ENCODE peak calls at places on chromosomes 6 and 20, in six cellular contexts. T, H, K, S, X and D are unnamed samples.

GRCh38 chr20:35111141-35111888 is 18.7 kb upstream of the TRPC4AP start:
- DNase-seq in T (no peak), H (peak), K (no peak), S (peak), X (no peak), D (peak)

GRCh38 chr20:52204136-52204535 is 12.6 kb upstream of the ZFP64 start:
- DNase-seq in T (no peak), H (no peak), K (no peak), S (no peak), X (no peak), D (no peak)

GRCh38 chr6:6596529-6596928 is 8.0 kb downstream of the LY86 start:
- DNase-seq in T (no peak), H (no peak), K (no peak), S (no peak), X (no peak), D (no peak)

GRCh38 chr6:132764370-132764769 is 6.7 kb upstream of the VNN2 start:
- DNase-seq in T (no peak), H (peak), K (no peak), S (peak), X (peak), D (peak)

GRCh38 chr6:92132446-92132845 is 1286.9 kb downstream of the EPHA7 start:
- DNase-seq in T (no peak), H (no peak), K (no peak), S (no peak), X (no peak), D (no peak)

GRCh38 chr20:47411161-47411560 is 54.7 kb upstream of the ZMYND8 start:
- DNase-seq in T (no peak), H (no peak), K (no peak), S (no peak), X (no peak), D (no peak)

GRCh38 chr20:19974621-19975435 is 42.3 kb upstream of the NAA20 start:
- DNase-seq in T (no peak), H (peak), K (peak), S (peak), X (peak), D (peak)

GRCh38 chr6:38348366-38348765 is 291.4 kb downstream of the BTBD9 start:
- DNase-seq in T (no peak), H (no peak), K (no peak), S (no peak), X (no peak), D (no peak)

GRCh38 chr6:56984374-56984773 is 29.5 kb downstream of the BEND6 start:
- DNase-seq in T (no peak), H (peak), K (no peak), S (peak), X (no peak), D (peak)

GRCh38 chr6:130946076-130946475 is 117.0 kb downstream of the EPB41L2 start:
- DNase-seq in T (no peak), H (peak), K (no peak), S (peak), X (no peak), D (no peak)

GRCh38 chr20:10332656-10333421 is 101.2 kb downstream of the MKKS start:
- DNase-seq in T (no peak), H (no peak), K (no peak), S (peak), X (no peak), D (peak)

GRCh38 chr6:127459231-127459641 is at the start of gene KIAA0408:
- DNase-seq in T (no peak), H (peak), K (peak), S (peak), X (peak), D (peak)

GRCh38 chr20:58149412-58150091 is 78.9 kb downstream of the ANKRD60 start:
- DNase-seq in T (no peak), H (no peak), K (no peak), S (no peak), X (peak), D (no peak)

GRCh38 chr6:37048851-37049734 is 43.6 kb downstream of the FGD2 start:
- DNase-seq in T (peak), H (peak), K (no peak), S (peak), X (no peak), D (peak)

GRCh38 chr20:11671015-11671511 is 246.6 kb upstream of the BTBD3 start:
- DNase-seq in T (no peak), H (no peak), K (no peak), S (no peak), X (no peak), D (no peak)

GRCh38 chr6:36442083-36442670 is 477 bp downstream of the PXT1 start:
- DNase-seq in T (no peak), H (no peak), K (no peak), S (no peak), X (no peak), D (no peak)

GRCh38 chr20:37526238-37526838 is 1.3 kb downstream of the BLCAP start:
- DNase-seq in T (no peak), H (peak), K (no peak), S (peak), X (no peak), D (peak)

GRCh38 chr6:32763417-32763816 is at the start of gene HLA-DQB2:
- DNase-seq in T (no peak), H (peak), K (no peak), S (no peak), X (no peak), D (peak)

GRCh38 chr20:46931699-46932098 is 37.1 kb downstream of the EYA2 start:
- DNase-seq in T (no peak), H (no peak), K (no peak), S (no peak), X (no peak), D (no peak)

GRCh38 chr6:168713013-168713412 is 272.0 kb downstream of the SMOC2 start:
- DNase-seq in T (no peak), H (no peak), K (no peak), S (no peak), X (no peak), D (no peak)

GRCh38 chr20:52312131-52312729 is 120.7 kb upstream of the ZFP64 start:
- DNase-seq in T (peak), H (peak), K (no peak), S (peak), X (no peak), D (peak)

GRCh38 chr6:47701374-47701773 is 3.0 kb downstream of the ADGRF4 start:
- DNase-seq in T (no peak), H (no peak), K (no peak), S (no peak), X (no peak), D (no peak)

GRCh38 chr6:18262812-18263560 is 1.3 kb downstream of the DEK start:
- DNase-seq in T (no peak), H (peak), K (no peak), S (peak), X (no peak), D (peak)

GRCh38 chr6:134173007-134173690 is 120.7 kb upstream of the SLC2A12 start:
- DNase-seq in T (no peak), H (peak), K (no peak), S (peak), X (no peak), D (peak)

GRCh38 chr6:90753820-90754604 is 167.1 kb upstream of the MAP3K7 start:
- DNase-seq in T (no peak), H (no peak), K (no peak), S (no peak), X (no peak), D (no peak)

GRCh38 chr20:59495894-59496510 is 108.3 kb upstream of the PHACTR3 start:
- DNase-seq in T (peak), H (peak), K (peak), S (peak), X (peak), D (peak)

GRCh38 chr6:140774080-140774505 is 1358.6 kb upstream of the GJE1 start:
- DNase-seq in T (no peak), H (peak), K (no peak), S (peak), X (no peak), D (peak)

GRCh38 chr20:6074784-6075183 is 20.9 kb upstream of the LRRN4 start:
- DNase-seq in T (no peak), H (no peak), K (no peak), S (no peak), X (no peak), D (no peak)

GRCh38 chr6:37289931-37290330 is 32.0 kb upstream of the TMEM217 start:
- DNase-seq in T (no peak), H (no peak), K (no peak), S (no peak), X (no peak), D (no peak)

GRCh38 chr20:10971096-10971495 is 297.3 kb upstream of the JAG1 start:
- DNase-seq in T (no peak), H (no peak), K (no peak), S (no peak), X (no peak), D (no peak)

GRCh38 chr20:64041040-64041780 is 5.2 kb downstream of the C20orf204 start:
- DNase-seq in T (no peak), H (no peak), K (no peak), S (no peak), X (no peak), D (no peak)

GRCh38 chr20:3162080-3162611 is 2.5 kb upstream of the FASTKD5 start:
- DNase-seq in T (no peak), H (no peak), K (no peak), S (no peak), X (peak), D (no peak)

GRCh38 chr20:50886184-50886790 is 45.0 kb downstream of the ADNP start:
- DNase-seq in T (no peak), H (no peak), K (no peak), S (no peak), X (no peak), D (no peak)

GRCh38 chr6:152648090-152648489 is 10.9 kb upstream of the SYNE1 start:
- DNase-seq in T (no peak), H (peak), K (no peak), S (no peak), X (no peak), D (peak)

GRCh38 chr20:51420805-51421204 is 121.7 kb downstream of the NFATC2 start:
- DNase-seq in T (no peak), H (no peak), K (no peak), S (no peak), X (peak), D (no peak)

GRCh38 chr20:53873249-53873642 is 197.1 kb downstream of the BCAS1 start:
- DNase-seq in T (no peak), H (no peak), K (no peak), S (no peak), X (no peak), D (no peak)

GRCh38 chr20:53874104-53874503 is 196.3 kb downstream of the BCAS1 start:
- DNase-seq in T (no peak), H (no peak), K (no peak), S (no peak), X (no peak), D (no peak)

GRCh38 chr20:53872081-53872541 is 198.3 kb downstream of the BCAS1 start:
- DNase-seq in T (no peak), H (no peak), K (no peak), S (peak), X (no peak), D (peak)

GRCh38 chr20:53871541-53871940 is 198.9 kb downstream of the BCAS1 start:
- DNase-seq in T (no peak), H (no peak), K (no peak), S (no peak), X (no peak), D (no peak)

DNA sequence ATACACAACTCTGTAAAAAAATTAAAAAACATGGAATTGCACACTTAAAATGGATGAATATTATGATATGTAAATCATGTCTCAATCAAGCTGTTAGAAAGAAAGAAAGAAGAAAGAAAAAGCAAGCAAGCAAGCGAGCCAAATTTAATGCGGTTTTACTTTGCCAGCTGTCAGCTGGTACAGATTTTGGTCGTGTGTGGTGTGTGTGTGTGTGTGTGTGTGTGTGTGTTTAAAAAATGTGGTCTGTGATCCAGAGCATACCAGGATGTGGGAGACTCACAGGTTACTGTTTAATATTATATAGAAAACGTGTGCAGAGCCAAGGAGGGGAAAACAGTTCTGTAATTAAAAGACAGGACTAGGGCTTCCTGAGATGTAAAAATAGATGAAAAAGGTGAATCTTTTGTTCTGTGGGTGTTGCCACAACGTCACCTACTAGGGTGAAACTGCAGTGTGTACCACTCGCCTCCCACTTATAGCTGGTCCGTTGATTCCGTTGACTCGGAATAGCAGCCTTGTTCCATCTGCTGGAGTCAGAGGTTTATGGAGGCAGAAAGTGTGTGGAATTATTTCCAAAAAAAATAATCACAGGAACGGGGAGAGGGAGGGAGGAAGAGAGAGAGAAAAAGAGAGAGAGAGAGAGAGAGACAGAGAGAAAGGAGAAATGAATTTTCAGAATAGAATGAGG is 197.7 kb downstream of the BCAS1 start:
- DNase-seq in T (peak), H (no peak), K (no peak), S (peak), X (no peak), D (peak)
- H3K4me3 ChIP-seq in T (peak), H (no peak), K (no peak), S (no peak), X (peak), D (peak)

DNA sequence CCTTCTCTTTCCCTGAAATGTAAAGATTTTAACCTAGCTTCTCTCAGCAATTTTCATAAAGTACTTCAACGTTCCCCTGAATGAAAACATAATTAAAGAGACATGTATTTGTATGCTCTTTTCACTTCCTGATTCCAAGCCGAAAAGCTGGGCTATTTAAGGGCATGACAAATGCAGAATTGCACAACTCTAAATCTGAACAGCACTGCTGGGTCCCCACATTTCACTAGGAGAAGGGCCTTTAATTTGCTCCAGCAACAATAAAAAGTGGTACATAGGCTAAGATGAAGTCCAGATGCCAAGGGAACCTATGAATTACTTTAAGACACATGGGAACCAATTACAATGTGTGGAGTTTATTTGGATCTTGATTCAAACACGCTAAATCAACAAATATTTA is 42.0 kb downstream of the IRAK1BP1 start:
- DNase-seq in T (no peak), H (peak), K (no peak), S (no peak), X (no peak), D (peak)
- TF ChIP-seq CTCF in T (no peak), H (no peak), K (no peak), S (no peak), X (no peak), D (no peak)

GRCh38 chr6:117265425-117266266 is at the start of gene VGLL2:
- DNase-seq in T (no peak), H (peak), K (peak), S (peak), X (peak), D (peak)
- H3K4me3 ChIP-seq in T (peak), H (peak), K (peak), S (peak), X (peak), D (peak)

GRCh38 chr20:53381568-53382262 is 211.9 kb downstream of the ZNF217 start:
- DNase-seq in T (no peak), H (no peak), K (no peak), S (no peak), X (no peak), D (no peak)
- TF ChIP-seq CTCF in T (no peak), H (no peak), K (no peak), S (no peak), X (no peak), D (no peak)

GRCh38 chr6:166785131-166785530 is 158.1 kb upstream of the RPS6KA2 start:
- DNase-seq in T (no peak), H (no peak), K (no peak), S (no peak), X (no peak), D (no peak)

GRCh38 chr6:166784691-166785090 is 157.6 kb upstream of the RPS6KA2 start:
- DNase-seq in T (no peak), H (no peak), K (no peak), S (no peak), X (no peak), D (no peak)

GRCh38 chr6:166780284-166780683 is 153.2 kb upstream of the RPS6KA2 start:
- DNase-seq in T (no peak), H (no peak), K (no peak), S (no peak), X (no peak), D (no peak)

GRCh38 chr6:166781331-166781730 is 154.3 kb upstream of the RPS6KA2 start:
- DNase-seq in T (no peak), H (no peak), K (no peak), S (no peak), X (no peak), D (no peak)

GRCh38 chr6:166782541-166782940 is 155.5 kb upstream of the RPS6KA2 start:
- DNase-seq in T (no peak), H (no peak), K (no peak), S (no peak), X (no peak), D (no peak)
- H3K4me3 ChIP-seq in T (no peak), H (no peak), K (no peak), S (no peak), X (no peak), D (no peak)

DNA sequence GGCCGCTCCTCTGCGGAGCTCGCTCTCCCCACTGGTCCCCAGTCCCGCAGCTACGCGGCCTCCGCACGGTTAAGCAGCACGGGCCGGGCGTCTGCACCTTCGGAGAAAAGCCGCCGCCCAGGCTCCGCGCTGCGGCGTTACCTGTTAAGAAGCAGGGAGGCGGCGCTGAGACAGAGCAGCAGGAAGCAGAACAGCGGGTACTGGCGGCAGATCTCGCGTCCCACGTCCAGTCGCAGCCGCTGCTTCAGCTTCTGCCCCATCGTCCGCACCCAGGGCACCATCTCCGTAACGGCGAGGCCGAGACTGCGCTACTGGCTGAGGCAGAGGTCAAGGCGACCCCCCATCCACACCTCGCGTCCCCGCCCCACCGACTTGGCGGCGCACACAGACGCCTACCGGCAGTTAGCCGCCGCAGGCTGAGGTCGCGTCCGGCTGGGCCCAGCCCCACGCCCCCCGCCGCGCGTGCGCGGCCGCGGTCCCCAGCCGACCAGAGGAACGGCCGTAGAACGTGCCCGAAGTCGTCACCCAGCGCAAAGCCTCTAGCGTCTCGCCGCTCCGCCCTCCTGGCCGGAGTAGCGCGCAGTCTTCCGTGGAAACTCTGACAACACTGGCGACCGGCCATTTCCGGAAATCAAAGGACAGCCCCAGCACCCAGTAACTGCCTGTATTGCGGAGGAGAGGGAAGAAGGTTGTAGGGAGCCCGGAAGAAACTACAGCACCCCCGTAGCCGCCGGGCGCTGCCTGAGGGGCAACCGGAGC is at the start of gene SNX14:
- DNase-seq in T (peak), H (peak), K (peak), S (peak), X (peak), D (peak)
- TF ChIP-seq CTCF in T (no peak), H (no peak), K (peak), S (no peak), X (no peak), D (no peak)

DNA sequence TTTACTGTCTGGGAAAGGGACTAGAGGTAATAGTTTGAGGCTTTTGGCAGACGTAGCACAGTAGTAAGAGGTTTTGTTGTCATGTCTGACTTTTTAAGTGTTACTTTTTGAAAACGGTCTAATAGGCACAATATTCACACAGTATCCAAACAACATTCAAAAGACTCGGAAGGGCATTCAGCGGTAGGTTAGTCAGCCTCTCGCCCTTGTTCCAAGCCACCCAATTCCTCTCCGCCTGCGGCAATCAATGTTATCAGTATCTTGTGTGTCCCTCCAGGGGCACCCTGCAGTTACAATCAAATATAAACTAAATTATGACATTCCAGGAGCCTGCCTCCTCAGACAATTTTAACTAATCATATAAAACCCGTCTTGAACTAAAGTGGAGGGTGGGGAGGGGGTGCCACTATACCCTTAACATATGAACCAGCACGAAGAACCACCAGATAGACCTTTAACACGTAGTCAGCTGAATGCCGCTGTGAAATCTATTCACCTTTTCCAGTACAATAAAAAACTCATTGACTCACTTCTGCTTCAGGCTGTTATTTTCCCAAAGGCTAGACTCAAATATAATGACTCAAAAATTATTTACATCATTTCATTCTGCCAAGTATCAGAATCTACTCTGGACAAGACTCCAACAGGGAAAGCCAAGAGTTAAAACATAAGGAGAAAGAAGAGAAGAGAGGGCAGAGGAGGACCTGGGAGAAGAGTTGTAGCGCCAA is 1.7 kb downstream of the TENT5A start:
- DNase-seq in T (no peak), H (peak), K (no peak), S (no peak), X (no peak), D (no peak)
- H3K4me3 ChIP-seq in T (peak), H (peak), K (peak), S (peak), X (peak), D (peak)

DNA sequence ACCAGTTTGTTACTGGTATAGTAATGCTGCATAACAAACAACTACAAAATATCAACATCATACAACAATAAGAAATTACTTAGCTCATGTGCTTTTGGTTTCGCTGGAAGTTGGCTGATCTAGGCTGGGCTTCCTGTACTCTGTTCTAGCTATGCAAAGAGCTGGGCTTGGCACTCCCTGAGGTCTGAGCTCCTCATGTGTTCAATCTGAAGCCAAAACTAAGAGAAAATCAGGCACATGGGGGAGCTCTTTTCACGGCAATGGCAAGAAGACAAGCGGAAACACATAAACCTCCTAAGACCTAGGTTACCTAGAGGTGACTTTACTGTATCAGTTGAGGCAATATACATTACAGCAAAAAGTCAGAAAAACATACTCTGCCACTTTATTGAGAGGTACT is 574.2 kb downstream of the KHDRBS2 start:
- DNase-seq in T (no peak), H (no peak), K (no peak), S (no peak), X (no peak), D (no peak)
- TF ChIP-seq CTCF in T (no peak), H (no peak), K (no peak), S (no peak), X (no peak), D (no peak)